ENCODE peak calls at places on chromosomes 4 and X, in four cellular contexts. M is body of pancreas, O is H1, C is AG04450. W is an unnamed sample.

GRCh38 chrX:150982235-150982785 is 825 bp upstream of the HMGB3 start:
- DNase-seq in O (no peak), C (no peak), M (no peak), W (no peak)

GRCh38 chrX:137926090-137926489 is 360.2 kb downstream of the ZIC3 start:
- DNase-seq in O (no peak), C (no peak), M (no peak), W (no peak)

GRCh38 chrX:149074429-149074828 is 430.7 kb downstream of the IDS start:
- DNase-seq in M (no peak), O (no peak), C (no peak), W (no peak)

GRCh38 chr4:29459926-29460325 is 1260.2 kb upstream of the PCDH7 start:
- DNase-seq in M (no peak), O (no peak), C (no peak), W (no peak)

GRCh38 chr4:87973283-87974169 is 2.0 kb upstream of the SPP1 start:
- DNase-seq in M (peak), O (peak), C (peak), W (peak)

GRCh38 chr4:174383783-174384182 is 100.1 kb downstream of the CEP44 start:
- DNase-seq in O (no peak), M (no peak), C (no peak), W (no peak)

GRCh38 chr4:85406185-85406584 is 68.8 kb upstream of the ARHGAP24 start:
- DNase-seq in M (no peak), O (no peak), C (no peak), W (no peak)

GRCh38 chr4:137819964-137820383 is 287.7 kb upstream of the PCDH18 start:
- DNase-seq in O (peak), C (peak), M (peak), W (peak)

GRCh38 chr4:8649631-8650261 is 57.2 kb downstream of the CPZ start:
- DNase-seq in O (no peak), C (no peak), M (no peak), W (no peak)

GRCh38 chr4:41155194-41155830 is 59.0 kb downstream of the APBB2 start:
- DNase-seq in O (no peak), M (no peak), C (no peak), W (no peak)

GRCh38 chr4:160235771-160236170 is 1132.9 kb downstream of the RAPGEF2 start:
- DNase-seq in O (no peak), C (no peak), M (no peak), W (no peak)

GRCh38 chr4:174141876-174142275 is 141.6 kb downstream of the FBXO8 start:
- DNase-seq in O (no peak), M (no peak), C (no peak), W (no peak)

GRCh38 chr4:8022767-8023695 is 83.4 kb upstream of the AFAP1 start:
- DNase-seq in M (no peak), O (no peak), C (no peak), W (no peak)

GRCh38 chrX:132169554-132169953 is 41.7 kb upstream of the FRMD7 start:
- DNase-seq in M (no peak), O (no peak), C (no peak), W (no peak)

GRCh38 chr4:52824603-52825310 is 37.4 kb upstream of the RASL11B start:
- DNase-seq in M (no peak), C (peak), O (no peak), W (no peak)
- H3K27ac ChIP-seq in M (peak), C (peak), O (no peak), W (no peak)

DNA sequence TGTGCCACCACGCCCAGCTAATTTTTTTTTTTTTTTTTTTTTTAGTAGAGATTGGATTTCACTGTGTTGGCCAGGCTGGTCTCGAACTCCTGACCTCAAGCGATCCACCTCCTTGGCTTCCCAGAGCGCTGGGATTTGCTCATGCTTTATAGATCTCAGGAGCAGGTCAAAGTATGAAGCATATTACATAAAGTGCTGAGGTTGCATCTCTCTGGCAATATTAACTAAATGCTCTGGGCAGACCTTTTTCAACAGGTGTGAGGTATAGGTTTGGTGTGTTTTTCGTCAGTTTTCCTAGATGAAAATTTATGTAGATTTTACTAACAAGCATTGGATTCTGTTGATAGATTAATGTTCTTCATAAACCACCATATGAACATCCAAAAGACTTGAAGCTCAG is 19.3 kb upstream of the GCNA start:
- DNase-seq in C (no peak), O (no peak), M (no peak), W (no peak)
- H3K4me3 ChIP-seq in C (no peak), O (no peak), M (no peak), W (no peak)

DNA sequence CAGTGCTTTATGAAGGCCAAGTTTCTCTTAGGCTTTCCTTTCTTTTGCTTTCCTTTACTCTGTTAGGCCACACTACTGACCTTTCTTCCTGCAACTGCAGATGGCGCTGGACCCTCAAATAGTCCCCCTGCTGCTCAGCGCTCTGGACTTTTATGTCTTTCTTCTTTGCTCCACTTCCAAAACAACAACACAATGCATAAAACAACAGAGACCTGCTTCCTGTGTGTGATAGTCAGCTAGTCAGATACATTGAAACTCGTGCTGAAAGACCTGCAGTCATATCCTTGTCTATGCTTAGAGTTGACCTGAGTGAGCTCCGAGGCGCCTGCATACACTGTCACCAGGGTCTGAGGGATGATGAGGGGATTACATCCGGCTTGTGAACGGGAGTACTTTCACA is 108.9 kb upstream of the TEX13D start:
- DNase-seq in O (no peak), M (no peak), C (no peak), W (no peak)
- H3K27ac ChIP-seq in O (no peak), M (no peak), C (no peak), W (no peak)

GRCh38 chr4:128285085-128286023 is 2.3 kb downstream of the PGRMC2 start:
- DNase-seq in C (no peak), O (no peak), M (peak), W (no peak)
- H3K4me3 ChIP-seq in C (peak), O (peak), M (peak), W (peak)

GRCh38 chr4:185332575-185333464 is 62.9 kb downstream of the LRP2BP start:
- DNase-seq in C (no peak), O (no peak), M (no peak), W (no peak)

GRCh38 chr4:185341377-185341776 is 54.3 kb downstream of the LRP2BP start:
- DNase-seq in M (no peak), O (no peak), C (no peak), W (no peak)

GRCh38 chr4:185339941-185340340 is 55.8 kb downstream of the LRP2BP start:
- DNase-seq in M (no peak), O (no peak), C (no peak), W (no peak)

DNA sequence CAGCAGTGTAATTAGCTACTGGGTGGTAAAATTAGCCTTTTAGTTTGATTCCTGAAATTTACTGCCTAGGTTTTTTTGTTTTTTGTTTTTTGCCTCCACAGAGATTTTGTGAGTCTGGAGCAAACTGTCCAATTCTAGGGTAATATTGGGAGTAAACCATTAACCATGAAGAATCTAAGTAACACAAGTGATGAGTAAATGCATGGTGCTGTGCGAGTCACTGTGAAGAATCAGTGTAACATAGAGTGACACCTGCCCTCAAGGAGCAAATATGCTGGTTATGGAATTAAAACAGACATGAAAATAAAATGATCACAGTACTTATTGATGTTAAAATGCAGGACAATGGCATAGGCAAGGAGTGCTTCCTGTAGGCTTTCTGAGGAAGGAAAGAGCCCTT is 60.1 kb downstream of the LRP2BP start:
- DNase-seq in C (no peak), M (no peak), O (no peak), W (no peak)
- H3K27ac ChIP-seq in C (no peak), M (no peak), O (no peak), W (no peak)

GRCh38 chr4:89434364-89434988 is 126.9 kb upstream of the GPRIN3 start:
- DNase-seq in O (no peak), C (no peak), M (no peak), W (no peak)

GRCh38 chr4:89439533-89439932 is 131.9 kb upstream of the GPRIN3 start:
- DNase-seq in O (no peak), C (no peak), M (no peak), W (no peak)

GRCh38 chr4:89438102-89438831 is 130.7 kb upstream of the GPRIN3 start:
- DNase-seq in O (peak), M (peak), C (no peak), W (peak)
- H3K4me3 ChIP-seq in O (no peak), M (no peak), C (no peak), W (no peak)

DNA sequence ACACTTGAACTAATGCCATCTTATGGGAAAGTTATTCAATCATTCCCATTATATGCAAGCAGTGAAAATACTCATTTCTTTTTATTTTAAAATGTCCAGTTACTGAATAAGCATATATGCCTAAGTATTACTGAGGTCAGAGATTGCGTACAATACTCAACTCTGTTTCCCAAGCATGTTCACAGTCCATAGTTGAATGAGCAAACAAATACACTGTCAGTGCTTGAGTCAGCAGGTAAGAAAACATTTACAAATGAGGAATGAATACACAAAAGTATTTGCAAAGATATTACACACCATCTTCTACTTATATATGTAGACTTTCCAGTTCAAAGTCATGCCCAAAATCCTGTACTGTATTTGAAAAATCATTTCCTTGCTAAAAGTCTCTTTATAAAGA is 74.1 kb downstream of the TSPAN5 start:
- DNase-seq in C (no peak), M (no peak), O (no peak), W (no peak)
- H3K27ac ChIP-seq in C (no peak), M (no peak), O (no peak), W (no peak)

DNA sequence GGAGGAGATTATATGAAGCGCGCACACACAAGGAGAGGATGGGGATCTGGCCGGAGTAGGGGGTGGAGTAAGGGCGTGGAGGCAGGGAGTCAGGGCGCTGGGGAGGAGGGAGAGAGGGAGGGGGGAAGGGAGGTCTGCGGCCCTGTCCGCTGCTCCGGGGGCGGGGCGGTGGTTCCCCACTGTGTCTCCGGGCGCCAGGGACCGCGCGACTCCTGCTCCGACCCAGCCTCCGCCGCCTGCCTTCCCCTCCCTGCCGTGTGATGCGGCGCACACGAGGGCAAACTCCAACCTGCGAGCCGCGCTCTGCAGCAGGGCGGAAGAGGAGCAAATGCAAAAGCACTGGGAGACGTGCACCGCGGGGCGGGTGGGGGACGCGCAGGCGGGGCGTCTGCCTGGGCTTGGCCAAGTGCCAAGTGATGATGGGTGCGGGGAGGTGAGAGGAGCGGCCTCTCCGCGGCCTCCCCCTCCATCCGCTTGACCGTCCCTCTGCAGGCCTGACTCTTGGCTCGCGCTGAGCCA is at the start of gene DCHS2:
- DNase-seq in C (no peak), M (no peak), O (no peak), W (peak)
- H3K4me3 ChIP-seq in C (peak), M (no peak), O (peak), W (peak)

GRCh38 chrX:585115-585808 is 45.3 kb upstream of the SHOX start:
- DNase-seq in M (no peak), C (no peak), O (no peak), W (no peak)

GRCh38 chrX:590666-591065 is 39.9 kb upstream of the SHOX start:
- DNase-seq in C (no peak), O (no peak), M (no peak), W (no peak)

GRCh38 chrX:581717-582116 is 48.9 kb upstream of the SHOX start:
- DNase-seq in M (no peak), O (no peak), C (no peak), W (no peak)

GRCh38 chrX:584572-584971 is 46.0 kb upstream of the SHOX start:
- DNase-seq in C (no peak), M (no peak), O (no peak), W (no peak)

DNA sequence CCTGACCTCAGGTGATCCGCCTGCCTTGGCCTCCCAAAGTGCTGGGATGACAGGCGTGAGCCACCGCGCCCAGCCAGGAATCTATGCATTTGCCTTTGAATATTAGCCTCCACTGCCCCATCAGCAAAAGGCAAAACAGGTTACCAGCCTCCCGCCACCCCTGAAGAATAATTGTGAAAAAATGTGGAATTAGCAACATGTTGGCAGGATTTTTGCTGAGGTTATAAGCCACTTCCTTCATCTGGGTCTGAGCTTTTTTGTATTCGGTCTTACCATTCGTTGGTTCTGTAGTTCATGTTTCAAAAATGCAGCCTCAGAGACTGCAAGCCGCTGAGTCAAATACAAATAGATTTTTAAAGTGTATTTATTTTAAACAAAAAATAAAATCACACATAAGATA is 44.2 kb upstream of the SHOX start:
- DNase-seq in M (no peak), O (no peak), C (no peak), W (no peak)
- H3K27ac ChIP-seq in M (no peak), O (no peak), C (no peak), W (no peak)

W was measured in WERI-Rb-1.